ENCODE peak calls at places on chromosomes 16 and 17, in six cellular contexts. W is type B pancreatic cell, B is B cell, H is epithelial cell of proximal tubule, P is H1, J is GM12865. Q is an unnamed sample.

GRCh38 chr17:39485555-39485954 is 24.3 kb downstream of the CDK12 start:
- DNase-seq in W (no peak), B (no peak), H (peak), P (no peak), J (no peak), Q (no peak)

GRCh38 chr17:27157297-27157696 is 136.6 kb upstream of the WSB1 start:
- DNase-seq in W (no peak), B (no peak), H (no peak), P (no peak), J (no peak), Q (no peak)

GRCh38 chr17:10172241-10172741 is 26.1 kb downstream of the GAS7 start:
- DNase-seq in W (no peak), B (no peak), H (no peak), P (no peak), J (peak), Q (peak)

GRCh38 chr17:1947743-1948516 is 77.2 kb downstream of the RTN4RL1 start:
- DNase-seq in W (no peak), B (no peak), H (no peak), P (no peak), J (no peak), Q (no peak)

GRCh38 chr16:11743308-11744074 is 834 bp upstream of the TXNDC11 start:
- DNase-seq in W (no peak), B (no peak), H (peak), P (no peak), J (peak), Q (peak)

GRCh38 chr17:15279011-15279477 is 13.9 kb upstream of the PMP22 start:
- DNase-seq in W (no peak), B (no peak), H (peak), P (no peak), J (no peak), Q (no peak)

GRCh38 chr16:57752203-57752580 is 16.6 kb downstream of the KATNB1 start:
- DNase-seq in W (no peak), B (no peak), H (no peak), P (no peak), J (no peak), Q (no peak)

GRCh38 chr16:72124761-72125634 is 31.4 kb downstream of the DHX38 start:
- DNase-seq in W (peak), B (peak), H (peak), P (peak), J (peak), Q (peak)

GRCh38 chr16:57704011-57704904 is 9.7 kb downstream of the DRC7 start:
- DNase-seq in W (no peak), B (no peak), H (no peak), P (no peak), J (no peak), Q (no peak)

GRCh38 chr16:11399261-11399831 is 54.1 kb downstream of the RMI2 start:
- DNase-seq in W (no peak), B (no peak), H (no peak), P (no peak), J (no peak), Q (no peak)

GRCh38 chr16:22314661-22315626 is 17.7 kb downstream of the POLR3E start:
- DNase-seq in W (no peak), B (no peak), H (no peak), P (no peak), J (no peak), Q (no peak)

GRCh38 chr17:42111901-42112551 is 488 bp downstream of the DHX58 start:
- DNase-seq in W (no peak), B (no peak), H (no peak), P (no peak), J (peak), Q (no peak)

GRCh38 chr16:11742041-11742535 is 569 bp downstream of the TXNDC11 start:
- DNase-seq in W (peak), B (no peak), H (no peak), P (no peak), J (no peak), Q (peak)

DNA sequence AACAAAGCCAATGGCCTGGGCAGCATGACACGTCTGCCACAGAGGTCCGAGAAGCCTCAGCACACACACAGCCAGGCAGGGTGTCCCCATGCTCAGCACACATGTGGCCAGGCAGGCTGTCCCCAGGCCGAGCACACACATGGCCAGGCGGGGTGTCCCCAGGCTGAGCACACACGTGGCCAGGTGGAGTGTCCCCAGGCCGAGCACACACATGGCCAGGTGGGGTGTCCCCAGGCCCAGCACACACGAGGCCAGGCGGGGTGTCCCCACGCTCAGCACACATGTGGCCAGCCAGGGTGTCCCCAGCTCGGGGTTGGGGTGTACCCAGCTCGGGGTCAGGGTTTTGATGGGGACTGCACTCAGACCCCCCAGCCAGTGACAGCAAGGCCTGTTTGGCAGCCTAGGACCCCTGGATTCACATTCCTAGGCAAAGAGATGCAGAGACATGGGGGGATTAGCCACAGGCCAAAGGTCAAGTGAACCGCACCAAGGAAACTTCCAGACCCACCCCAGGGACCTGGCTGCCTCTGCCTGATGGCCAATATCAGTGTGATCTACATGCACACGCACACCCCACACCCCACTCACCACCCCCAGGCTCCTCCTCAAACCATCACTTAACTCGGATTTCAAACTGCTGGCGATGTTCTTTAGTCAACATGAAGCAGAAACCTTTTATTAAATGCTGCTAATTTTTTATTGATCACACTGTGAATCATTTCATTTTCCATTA is 111.5 kb downstream of the ZNF423 start:
- DNase-seq in W (no peak), B (no peak), H (no peak), P (no peak), J (no peak), Q (no peak)
- TF ChIP-seq CTCF in W (no peak), B (no peak), H (no peak), P (no peak), J (no peak), Q (no peak)

GRCh38 chr16:16108759-16109158 is 114.5 kb downstream of the ABCC6 start:
- DNase-seq in W (no peak), B (no peak), H (no peak), P (no peak), J (no peak), Q (no peak)
- TF ChIP-seq CTCF in W (no peak), B (no peak), H (no peak), P (no peak), J (no peak), Q (no peak)

DNA sequence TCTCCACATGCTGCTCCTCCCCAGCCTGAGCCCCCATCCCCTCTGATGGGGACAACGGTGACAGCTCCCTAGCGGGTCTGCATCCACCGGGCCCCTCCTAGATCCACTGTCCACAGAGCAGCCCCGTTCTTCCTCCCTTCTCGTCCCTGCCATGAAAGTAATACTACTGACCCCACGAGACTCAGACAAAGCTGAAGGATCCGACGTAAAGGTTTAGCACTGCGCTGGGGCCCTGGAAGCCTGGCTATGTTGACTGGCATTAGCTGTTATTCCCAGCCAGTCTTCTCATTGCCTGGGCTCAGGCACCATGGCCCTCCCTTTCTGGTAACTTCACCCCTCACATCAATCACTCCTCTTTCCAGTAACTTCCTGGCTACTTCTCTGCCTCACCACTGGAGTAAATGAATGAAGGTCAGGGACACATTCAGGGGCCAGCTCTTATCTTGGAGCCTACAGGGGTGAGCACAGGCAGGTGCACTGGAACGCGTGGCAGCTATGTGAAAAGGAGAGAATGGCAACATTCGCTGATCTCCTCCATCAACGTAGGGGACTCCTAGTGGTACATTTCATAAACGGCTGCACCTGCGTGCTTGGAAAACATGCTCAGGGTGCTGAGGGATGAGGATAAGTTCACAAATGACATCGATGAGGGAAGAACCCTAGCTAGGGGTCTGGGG is 30.5 kb downstream of the VAC14 start:
- DNase-seq in W (no peak), B (no peak), H (no peak), P (no peak), J (no peak), Q (no peak)
- TF ChIP-seq CTCF in W (no peak), B (no peak), H (no peak), P (no peak), J (no peak), Q (no peak)

DNA sequence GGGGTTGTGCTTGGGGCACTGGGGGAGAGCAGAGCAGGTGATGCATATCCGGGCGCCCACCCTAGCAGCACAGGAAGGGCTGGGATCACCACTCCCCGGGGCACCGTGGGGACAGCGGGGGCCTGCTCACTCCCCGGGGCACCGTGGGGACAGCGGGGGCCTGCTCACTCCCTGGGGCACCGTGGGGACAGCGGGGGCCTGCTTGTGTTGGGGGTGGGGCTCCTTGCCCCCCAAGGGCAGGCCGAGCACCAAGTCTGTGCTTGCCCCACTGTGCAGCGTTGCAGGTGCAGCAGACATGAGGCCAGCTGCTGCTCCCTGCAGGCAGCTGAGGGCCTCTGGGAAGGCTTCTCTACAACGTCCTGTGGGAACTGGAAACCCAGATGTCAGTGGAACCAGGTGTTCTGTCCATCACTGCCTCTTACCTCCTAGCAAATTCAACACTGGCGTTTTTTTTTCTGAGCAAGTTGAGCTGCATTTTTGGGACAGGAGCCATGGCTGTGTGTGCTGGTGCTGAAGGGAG is 25.0 kb upstream of the ZNF750 start:
- DNase-seq in W (no peak), B (no peak), H (no peak), P (no peak), J (peak), Q (no peak)
- TF ChIP-seq CTCF in W (no peak), B (no peak), H (no peak), P (no peak), J (no peak), Q (peak)

DNA sequence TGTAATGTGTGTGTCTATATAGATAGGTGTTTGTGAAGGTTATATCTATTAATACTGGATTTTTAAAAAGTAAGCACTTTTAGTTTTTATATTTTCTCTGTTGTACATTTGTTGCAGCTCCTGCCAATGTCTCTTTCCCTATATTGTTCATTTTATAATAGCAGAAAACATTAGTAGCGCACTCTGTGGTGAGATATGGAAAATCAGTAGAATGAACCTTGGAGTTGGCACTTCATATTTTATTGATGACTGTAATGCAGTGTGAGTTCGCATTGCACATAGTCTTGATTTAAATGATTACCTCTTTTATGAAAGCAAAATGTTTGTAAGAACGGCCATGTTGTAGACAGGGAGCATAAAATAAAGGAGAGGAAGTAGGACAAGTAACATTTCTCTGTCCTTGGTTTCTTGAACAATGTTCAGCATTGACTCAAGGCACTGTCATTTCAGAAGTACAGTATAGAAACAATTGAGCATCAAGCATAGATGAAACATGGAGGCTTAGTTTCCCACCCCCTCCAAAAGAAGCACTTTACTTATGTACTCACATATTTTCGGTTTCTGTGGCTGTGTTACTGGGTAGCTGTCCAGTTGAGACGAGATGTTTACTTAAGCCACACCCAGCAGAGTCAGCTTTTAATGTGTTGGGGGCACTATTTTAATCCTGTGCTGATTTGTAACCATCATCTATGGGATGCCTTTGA is 74.0 kb downstream of the TANC2 start:
- DNase-seq in W (no peak), B (no peak), H (no peak), P (no peak), J (peak), Q (no peak)
- TF ChIP-seq CTCF in W (no peak), B (no peak), H (no peak), P (no peak), J (no peak), Q (no peak)

Q was measured in GM10248.